ENCODE peak calls at places on chromosome 1, in ten cellular contexts. One of them, this sample, is unnamed.

GRCh38 chr1:184954232-184954995 is 19.9 kb downstream of the NIBAN1 start:
- DNase-seq in left lung: no peak
- DNase-seq in lung: no peak
- DNase-seq in CD8-positive, alpha-beta T cell: no peak
- DNase-seq in Daoy: peak; percentile 52
- DNase-seq in WERI-Rb-1: no peak
- DNase-seq in Panc1: no peak
- DNase-seq in activated gamma-delta T cell treated with anti-CD3 and anti-CD28 coated beads, Interleukin-2, amount 50 U/mL, for 16 hours: no peak
- DNase-seq in neural crest cell: no peak
- DNase-seq in activated naive CD4-positive, alpha-beta T cell: no peak
- DNase-seq in this sample: no peak

GRCh38 chr1:41773144-41773571 is 145.6 kb downstream of the HIVEP3 start:
- DNase-seq in lung: peak; percentile 63
- DNase-seq in Panc1: no peak
- DNase-seq in neural crest cell: no peak
- DNase-seq in CD8-positive, alpha-beta T cell: no peak
- DNase-seq in left lung: no peak
- DNase-seq in WERI-Rb-1: no peak
- DNase-seq in Daoy: no peak
- DNase-seq in activated naive CD4-positive, alpha-beta T cell: no peak
- DNase-seq in activated gamma-delta T cell treated with anti-CD3 and anti-CD28 coated beads, Interleukin-2, amount 50 U/mL, for 16 hours: no peak
- DNase-seq in this sample: no peak

GRCh38 chr1:160284220-160284781 is 632 bp downstream of the PEX19 start:
- DNase-seq in left lung: peak; percentile 50
- DNase-seq in neural crest cell: peak; percentile 8
- DNase-seq in CD8-positive, alpha-beta T cell: no peak
- DNase-seq in Daoy: peak; percentile 56
- DNase-seq in WERI-Rb-1: no peak
- DNase-seq in Panc1: no peak
- DNase-seq in activated naive CD4-positive, alpha-beta T cell: no peak
- DNase-seq in lung: peak; percentile 47
- DNase-seq in activated gamma-delta T cell treated with anti-CD3 and anti-CD28 coated beads, Interleukin-2, amount 50 U/mL, for 16 hours: no peak
- DNase-seq in this sample: no peak

GRCh38 chr1:201877877-201878339 is 10.8 kb upstream of the SHISA4 start:
- DNase-seq in activated gamma-delta T cell treated with anti-CD3 and anti-CD28 coated beads, Interleukin-2, amount 50 U/mL, for 16 hours: no peak
- DNase-seq in Panc1: no peak
- DNase-seq in CD8-positive, alpha-beta T cell: no peak
- DNase-seq in left lung: no peak
- DNase-seq in neural crest cell: no peak
- DNase-seq in activated naive CD4-positive, alpha-beta T cell: no peak
- DNase-seq in Daoy: peak; percentile 51
- DNase-seq in lung: no peak
- DNase-seq in WERI-Rb-1: peak; percentile 72
- DNase-seq in this sample: peak; percentile 54

GRCh38 chr1:243470492-243470891 is 214.7 kb downstream of the SDCCAG8 start:
- DNase-seq in Daoy: no peak
- DNase-seq in left lung: no peak
- DNase-seq in lung: no peak
- DNase-seq in activated gamma-delta T cell treated with anti-CD3 and anti-CD28 coated beads, Interleukin-2, amount 50 U/mL, for 16 hours: no peak
- DNase-seq in activated naive CD4-positive, alpha-beta T cell: no peak
- DNase-seq in WERI-Rb-1: peak; percentile 36
- DNase-seq in CD8-positive, alpha-beta T cell: no peak
- DNase-seq in neural crest cell: no peak
- DNase-seq in Panc1: no peak
- DNase-seq in this sample: no peak

GRCh38 chr1:232766224-232766890 is 38.9 kb upstream of the MAP10 start:
- DNase-seq in left lung: no peak
- DNase-seq in Daoy: no peak
- DNase-seq in activated gamma-delta T cell treated with anti-CD3 and anti-CD28 coated beads, Interleukin-2, amount 50 U/mL, for 16 hours: no peak
- DNase-seq in WERI-Rb-1: no peak
- DNase-seq in activated naive CD4-positive, alpha-beta T cell: no peak
- DNase-seq in CD8-positive, alpha-beta T cell: no peak
- DNase-seq in lung: no peak
- DNase-seq in neural crest cell: no peak
- DNase-seq in Panc1: no peak
- DNase-seq in this sample: no peak

GRCh38 chr1:16905856-16906702 is 10.3 kb downstream of the RNU1-2 start:
- DNase-seq in Panc1: no peak
- DNase-seq in activated gamma-delta T cell treated with anti-CD3 and anti-CD28 coated beads, Interleukin-2, amount 50 U/mL, for 16 hours: no peak
- DNase-seq in left lung: no peak
- DNase-seq in WERI-Rb-1: no peak
- DNase-seq in Daoy: no peak
- DNase-seq in activated naive CD4-positive, alpha-beta T cell: no peak
- DNase-seq in CD8-positive, alpha-beta T cell: no peak
- DNase-seq in lung: no peak
- DNase-seq in neural crest cell: no peak
- DNase-seq in this sample: no peak

GRCh38 chr1:65068202-65069011 is 79.6 kb upstream of the AK4 start:
- DNase-seq in Panc1: no peak
- DNase-seq in Daoy: no peak
- DNase-seq in neural crest cell: no peak
- DNase-seq in WERI-Rb-1: no peak
- DNase-seq in lung: no peak
- DNase-seq in activated naive CD4-positive, alpha-beta T cell: no peak
- DNase-seq in activated gamma-delta T cell treated with anti-CD3 and anti-CD28 coated beads, Interleukin-2, amount 50 U/mL, for 16 hours: no peak
- DNase-seq in CD8-positive, alpha-beta T cell: peak; percentile 29
- DNase-seq in left lung: no peak
- DNase-seq in this sample: peak; percentile 64

GRCh38 chr1:221031890-221032222 is 152.6 kb downstream of the HLX start:
- DNase-seq in activated gamma-delta T cell treated with anti-CD3 and anti-CD28 coated beads, Interleukin-2, amount 50 U/mL, for 16 hours: no peak
- DNase-seq in neural crest cell: no peak
- DNase-seq in Panc1: no peak
- DNase-seq in Daoy: no peak
- DNase-seq in left lung: no peak
- DNase-seq in activated naive CD4-positive, alpha-beta T cell: no peak
- DNase-seq in lung: no peak
- DNase-seq in WERI-Rb-1: no peak
- DNase-seq in CD8-positive, alpha-beta T cell: no peak
- DNase-seq in this sample: no peak

GRCh38 chr1:243558556-243558955 is 291.5 kb downstream of the AKT3 start:
- DNase-seq in WERI-Rb-1: no peak
- DNase-seq in activated gamma-delta T cell treated with anti-CD3 and anti-CD28 coated beads, Interleukin-2, amount 50 U/mL, for 16 hours: no peak
- DNase-seq in neural crest cell: no peak
- DNase-seq in lung: no peak
- DNase-seq in Daoy: no peak
- DNase-seq in CD8-positive, alpha-beta T cell: no peak
- DNase-seq in activated naive CD4-positive, alpha-beta T cell: no peak
- DNase-seq in left lung: no peak
- DNase-seq in Panc1: no peak
- DNase-seq in this sample: no peak

GRCh38 chr1:9630331-9631081 is 21.0 kb upstream of the PIK3CD start:
- DNase-seq in CD8-positive, alpha-beta T cell: peak; percentile 40
- DNase-seq in left lung: no peak
- DNase-seq in Panc1: no peak
- DNase-seq in activated gamma-delta T cell treated with anti-CD3 and anti-CD28 coated beads, Interleukin-2, amount 50 U/mL, for 16 hours: no peak
- DNase-seq in WERI-Rb-1: no peak
- DNase-seq in lung: no peak
- DNase-seq in neural crest cell: no peak
- DNase-seq in activated naive CD4-positive, alpha-beta T cell: no peak
- DNase-seq in Daoy: no peak
- DNase-seq in this sample: no peak

GRCh38 chr1:185449378-185450101 is 132.5 kb upstream of the IVNS1ABP start:
- DNase-seq in activated naive CD4-positive, alpha-beta T cell: no peak
- DNase-seq in lung: no peak
- DNase-seq in Daoy: no peak
- DNase-seq in activated gamma-delta T cell treated with anti-CD3 and anti-CD28 coated beads, Interleukin-2, amount 50 U/mL, for 16 hours: no peak
- DNase-seq in neural crest cell: no peak
- DNase-seq in left lung: no peak
- DNase-seq in CD8-positive, alpha-beta T cell: no peak
- DNase-seq in Panc1: no peak
- DNase-seq in WERI-Rb-1: no peak
- DNase-seq in this sample: no peak

GRCh38 chr1:67855944-67856343 is 22.7 kb upstream of the GNG12 start:
- DNase-seq in WERI-Rb-1: no peak
- DNase-seq in activated gamma-delta T cell treated with anti-CD3 and anti-CD28 coated beads, Interleukin-2, amount 50 U/mL, for 16 hours: no peak
- DNase-seq in left lung: no peak
- DNase-seq in activated naive CD4-positive, alpha-beta T cell: no peak
- DNase-seq in Panc1: no peak
- DNase-seq in Daoy: no peak
- DNase-seq in CD8-positive, alpha-beta T cell: no peak
- DNase-seq in neural crest cell: no peak
- DNase-seq in lung: no peak
- DNase-seq in this sample: no peak

GRCh38 chr1:165524639-165525038 is 19.2 kb upstream of the LRRC52 start:
- DNase-seq in neural crest cell: no peak
- DNase-seq in activated gamma-delta T cell treated with anti-CD3 and anti-CD28 coated beads, Interleukin-2, amount 50 U/mL, for 16 hours: no peak
- DNase-seq in CD8-positive, alpha-beta T cell: no peak
- DNase-seq in lung: no peak
- DNase-seq in left lung: no peak
- DNase-seq in Daoy: no peak
- DNase-seq in activated naive CD4-positive, alpha-beta T cell: no peak
- DNase-seq in Panc1: no peak
- DNase-seq in WERI-Rb-1: no peak
- DNase-seq in this sample: no peak